ENCODE peak calls at places on chromosomes 13 and 19, in four cellular contexts. I is IMR-90, J is H9, V is mesendoderm. B is an unnamed sample.

GRCh38 chr13:91133941-91134772 is 213.3 kb upstream of the MIR17HG start:
- DNase-seq in I (peak; percentile 54), J (peak; percentile 53), V (peak; percentile 79), B (peak; percentile 85)

GRCh38 chr19:48926909-48927308 is 6.6 kb upstream of the DHDH start:
- DNase-seq in I (peak; percentile 99), J (no peak), V (no peak), B (peak; percentile 65)

GRCh38 chr19:41930926-41931592 is 2.8 kb upstream of the ERFL start:
- DNase-seq in I (no peak), J (peak; percentile 84), V (peak; percentile 73), B (no peak)

GRCh38 chr19:42553292-42554045 is 25.2 kb upstream of the CEACAM1 start:
- DNase-seq in I (peak; percentile 67), J (peak; percentile 22), V (no peak), B (no peak)

GRCh38 chr19:17863520-17864182 is 3.9 kb downstream of the RPL18A start:
- DNase-seq in I (no peak), J (no peak), V (no peak), B (peak; percentile 49)

GRCh38 chr19:20661150-20661819 is at the start of gene ZNF626:
- DNase-seq in I (peak; percentile 94), J (peak; percentile 97), V (peak; percentile 99), B (peak; percentile 98)

GRCh38 chr19:55690769-55691545 is 15.9 kb downstream of the EPN1 start:
- DNase-seq in I (no peak), J (no peak), V (no peak), B (no peak)

GRCh38 chr19:55276720-55277430 is 3.0 kb downstream of the HSPBP1 start:
- DNase-seq in I (no peak), J (no peak), V (no peak), B (no peak)

GRCh38 chr19:2755448-2755705 is 15.6 kb upstream of the SLC39A3 start:
- DNase-seq in I (no peak), J (no peak), V (no peak), B (no peak)

GRCh38 chr13:62631124-62631523 is 1215.5 kb upstream of the PCDH20 start:
- DNase-seq in I (no peak), J (no peak), V (no peak), B (no peak)

DNA sequence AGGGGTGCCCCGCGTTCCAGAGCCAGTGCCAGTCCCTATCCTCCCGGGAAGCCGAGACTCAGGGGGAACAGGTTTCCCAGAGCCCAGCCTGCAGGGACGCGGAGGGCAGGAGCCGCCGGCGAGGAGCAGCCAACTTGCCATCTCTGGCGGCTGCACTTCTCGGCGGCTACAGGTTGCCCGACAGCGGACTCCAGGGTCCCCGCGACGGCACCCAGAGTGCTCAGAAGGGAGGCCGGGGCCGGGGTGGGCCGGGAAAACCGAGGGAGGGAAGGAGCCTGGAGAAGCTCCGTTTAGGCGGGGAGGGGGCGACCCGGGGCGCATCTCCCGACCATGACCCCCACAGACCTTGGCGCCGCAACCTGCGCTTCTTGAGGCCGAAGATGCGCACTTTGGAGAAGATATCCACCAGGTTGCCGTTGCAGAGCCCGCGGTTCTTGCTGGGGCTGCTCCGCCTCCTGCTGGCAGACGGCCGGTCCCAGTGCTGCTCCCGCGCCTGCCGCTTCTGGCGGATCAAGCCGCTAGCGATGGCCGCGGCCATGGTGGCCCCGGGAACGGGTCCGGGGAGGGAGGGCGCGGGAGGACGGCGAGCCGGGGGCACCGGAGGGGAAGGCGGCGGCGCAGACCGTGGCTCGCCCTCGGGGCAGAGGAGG is 463.8 kb downstream of the ITGBL1 start:
- DNase-seq in I (no peak), J (peak; percentile 77), V (peak; percentile 74), B (no peak)
- H4K8ac ChIP-seq in I (no peak overlapping the region), J (no peak overlapping the region), V (no peak overlapping the region), B (no peak overlapping the region)

GRCh38 chr19:4388171-4389063 is 11.9 kb downstream of the SH3GL1 start:
- DNase-seq in I (no peak), J (no peak), V (no peak), B (peak; percentile 73)

GRCh38 chr19:4390017-4390861 is 10.1 kb downstream of the SH3GL1 start:
- DNase-seq in I (peak; percentile 56), J (peak; percentile 82), V (peak; percentile 96), B (no peak)

GRCh38 chr19:4389511-4390016 is 10.8 kb downstream of the SH3GL1 start:
- DNase-seq in I (no peak), J (no peak), V (no peak), B (no peak)

GRCh38 chr19:4390862-4391693 is 9.3 kb downstream of the SH3GL1 start:
- DNase-seq in I (no peak), J (no peak), V (no peak), B (peak; percentile 45)

GRCh38 chr19:4389064-4389375 is 11.3 kb downstream of the SH3GL1 start:
- DNase-seq in I (no peak), J (no peak), V (no peak), B (no peak)
- H4K8ac ChIP-seq in I (no peak overlapping the region), J (no peak overlapping the region), V (no peak overlapping the region), B (no peak overlapping the region)

DNA sequence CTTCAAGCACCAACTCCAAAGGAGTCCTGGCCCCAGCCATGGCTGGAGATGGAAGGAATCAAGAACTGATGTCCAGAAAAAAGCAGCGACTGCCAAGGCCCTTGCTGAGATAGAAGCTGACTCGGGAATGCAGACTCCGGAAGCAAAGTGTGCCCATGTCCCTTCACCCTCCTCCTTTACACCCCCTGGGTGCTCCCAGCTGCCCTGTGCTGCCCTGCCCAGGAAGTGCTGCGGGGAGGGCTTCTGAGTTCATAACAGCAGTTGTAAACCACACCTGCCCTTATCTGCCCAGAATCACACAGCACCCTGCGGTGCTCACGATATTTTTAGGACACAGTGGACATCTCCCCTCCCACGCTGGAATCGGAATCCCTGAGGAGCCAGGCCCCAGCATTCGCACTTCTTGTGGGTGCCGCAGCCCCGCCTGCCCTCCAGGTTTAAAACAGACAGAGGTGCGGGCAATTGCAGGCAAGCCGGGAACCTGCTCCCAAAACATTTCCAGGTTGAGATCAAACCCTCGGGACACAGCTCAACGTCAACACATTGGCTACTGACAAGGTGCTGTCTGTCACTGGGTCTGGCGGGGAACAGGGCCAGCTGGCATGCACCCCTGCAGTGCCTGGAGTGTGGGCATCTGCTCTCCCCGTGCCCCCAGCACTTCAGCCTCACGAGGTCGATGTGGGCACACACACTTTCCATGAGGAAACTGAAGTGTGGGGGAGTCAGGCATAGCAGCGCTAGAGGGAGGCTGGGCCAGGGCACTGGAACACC is 36.9 kb downstream of the RAB20 start:
- DNase-seq in I (no peak), J (no peak), V (no peak), B (no peak)
- H4K8ac ChIP-seq in I (no peak overlapping the region), J (no peak overlapping the region), V (no peak overlapping the region), B (no peak overlapping the region)

DNA sequence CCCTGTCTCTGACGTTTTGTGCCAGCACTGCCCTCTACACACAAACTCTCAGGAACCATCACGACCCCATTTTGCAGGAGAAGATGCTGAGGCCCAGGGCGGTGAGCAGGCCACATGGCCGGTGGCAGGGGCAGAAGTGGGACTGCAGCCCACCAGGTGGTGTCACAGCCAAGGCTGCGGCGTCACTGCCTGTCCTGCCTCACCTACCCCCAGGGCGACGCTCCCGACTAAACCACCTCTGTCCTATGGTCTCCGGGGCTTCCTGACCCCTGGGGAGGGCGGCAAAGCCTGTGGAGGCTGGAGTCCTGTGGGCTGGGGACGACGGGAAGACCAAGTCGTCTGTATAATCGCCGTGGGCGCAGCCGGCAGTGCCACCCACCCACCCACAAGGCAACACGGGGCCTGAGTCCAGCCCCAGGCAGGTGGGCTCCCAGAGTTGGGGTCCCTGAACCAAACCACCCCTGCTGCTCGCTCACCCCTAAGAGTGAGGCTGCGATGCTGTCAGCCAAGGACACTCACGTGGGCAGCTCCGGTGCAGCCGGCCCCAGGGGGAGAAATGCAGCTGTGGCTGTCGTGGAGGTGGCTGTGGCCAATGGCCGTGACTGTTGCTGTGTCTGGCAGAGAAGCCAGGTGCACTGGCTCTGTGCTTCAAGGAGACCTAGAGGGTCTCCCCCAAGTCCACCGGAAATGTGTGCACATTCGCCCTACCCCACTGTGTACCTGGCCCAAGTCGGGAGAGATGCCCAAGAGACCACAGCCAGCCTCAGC is 29.7 kb downstream of the RASA3 start:
- DNase-seq in I (no peak), J (no peak), V (no peak), B (no peak)
- H4K8ac ChIP-seq in I (no peak overlapping the region), J (no peak overlapping the region), V (no peak overlapping the region), B (no peak overlapping the region)

DNA sequence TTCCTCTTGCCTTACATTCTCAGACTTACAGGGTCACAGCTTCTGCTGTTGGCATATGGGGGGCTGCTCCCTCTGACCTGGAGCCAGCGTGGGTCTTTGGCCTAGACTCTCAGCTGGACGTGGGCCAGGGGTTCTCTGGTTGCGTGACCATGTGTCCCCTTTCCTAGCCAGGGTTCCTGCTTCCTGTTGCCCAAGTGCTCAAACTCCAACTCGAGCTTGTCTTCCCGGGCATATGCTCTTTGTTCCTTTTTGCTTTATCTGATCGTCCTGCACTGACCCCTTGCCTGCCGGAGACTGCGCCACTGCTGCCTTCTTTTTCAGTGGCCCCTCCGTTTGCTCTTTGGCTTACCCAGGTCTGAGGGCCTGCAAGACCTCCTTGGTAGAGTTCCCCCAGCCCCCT is 25.3 kb upstream of the GPR183 start:
- DNase-seq in I (no peak), J (no peak), V (no peak), B (no peak)
- H4K8ac ChIP-seq in I (no peak overlapping the region), J (no peak overlapping the region), V (no peak overlapping the region), B (no peak overlapping the region)

DNA sequence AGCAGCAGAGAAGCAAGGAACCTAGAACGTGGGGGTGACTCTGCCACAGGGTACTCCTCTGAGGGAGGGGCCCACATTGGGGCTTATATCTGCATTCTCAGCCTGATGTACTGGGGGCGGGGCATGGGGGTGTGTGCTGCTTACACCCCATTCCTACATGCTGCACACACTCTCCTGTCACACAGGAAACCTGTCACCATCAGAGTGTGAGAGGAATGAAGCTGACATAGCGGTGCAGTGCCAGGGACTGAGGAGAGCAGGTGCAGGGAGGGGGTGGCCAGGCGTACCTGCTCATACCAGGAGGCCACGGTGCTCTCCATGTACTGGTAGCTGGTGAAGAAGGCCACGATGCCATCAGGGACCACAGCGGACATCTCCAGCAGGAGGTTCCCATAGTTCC is 13.9 kb downstream of the KLC3 start:
- DNase-seq in I (no peak), J (no peak), V (no peak), B (no peak)
- H4K8ac ChIP-seq in I (no peak overlapping the region), J (no peak overlapping the region), V (no peak overlapping the region), B (no peak overlapping the region)

DNA sequence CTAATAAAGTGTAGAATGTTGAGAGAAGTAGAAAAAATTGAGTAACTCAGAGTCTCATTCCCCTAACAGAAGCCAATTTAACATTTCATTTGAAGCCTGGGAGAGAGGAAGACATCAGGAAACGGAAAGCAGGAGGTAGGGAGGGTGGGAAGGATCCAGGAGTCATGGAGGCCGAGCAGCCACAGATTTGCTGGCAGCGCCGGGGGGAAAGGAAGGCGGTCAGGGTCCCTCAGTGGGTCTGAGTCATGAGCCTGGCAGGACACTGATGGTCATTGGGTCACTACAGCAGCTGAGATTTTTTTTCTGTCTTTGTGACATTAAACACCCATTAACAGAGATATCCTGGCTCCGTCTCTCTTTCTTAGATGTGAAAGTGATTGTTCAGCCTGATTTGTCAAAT is 248.1 kb downstream of the EFNB2 start:
- DNase-seq in I (no peak), J (no peak), V (no peak), B (no peak)
- H4K8ac ChIP-seq in I (no peak overlapping the region), J (no peak overlapping the region), V (no peak overlapping the region), B (no peak overlapping the region)

GRCh38 chr19:38698225-38699026 is 45.8 kb downstream of the CAPN12 start:
- DNase-seq in I (no peak), J (no peak), V (no peak), B (no peak)
- H4K8ac ChIP-seq in I (no peak overlapping the region), J (no peak overlapping the region), V (no peak overlapping the region), B (no peak overlapping the region)

B was measured in trophoblast cell.